ENCODE peak calls at places on chromosome 4, in ten cellular contexts. X is PC-9; F is tibial artery; V is IMR-90; U is stomach; H is CD8-positive, alpha-beta T cell; J is kidney; A is fibroblast of lung; Q is left lung; Z is testis. W is an unnamed sample.

GRCh38 chr4:54317690-54318089 is 88.6 kb downstream of the PDGFRA start:
- DNase-seq in X (no peak), F (no peak), V (no peak), U (no peak), H (no peak), J (no peak), A (no peak), Q (no peak), Z (no peak), W (no peak)

GRCh38 chr4:81605278-81605677 is 133.6 kb upstream of the RASGEF1B start:
- DNase-seq in X (no peak), F (no peak), V (no peak), U (no peak), H (no peak), J (no peak), A (no peak), Q (no peak), Z (no peak), W (no peak)

GRCh38 chr4:25088342-25088952 is 57.7 kb upstream of the LGI2 start:
- DNase-seq in X (no peak), F (peak), V (peak), U (no peak), H (no peak), J (no peak), A (peak), Q (no peak), Z (peak), W (peak)

GRCh38 chr4:165055601-165056000 is 1.9 kb downstream of the TRIM75 start:
- DNase-seq in X (no peak), F (no peak), V (no peak), U (no peak), H (no peak), J (no peak), A (no peak), Q (no peak), Z (no peak), W (no peak)

GRCh38 chr4:122826596-122827257 is at the start of gene FGF2:
- DNase-seq in X (no peak), F (peak), V (peak), U (peak), H (no peak), J (peak), A (peak), Q (peak), Z (peak), W (peak)

GRCh38 chr4:32106767-32107166 is 1386.6 kb downstream of the PCDH7 start:
- DNase-seq in X (no peak), F (no peak), V (no peak), U (no peak), H (no peak), J (no peak), A (no peak), Q (no peak), Z (no peak), W (no peak)

GRCh38 chr4:40493160-40493559 is 136.5 kb downstream of the RBM47 start:
- DNase-seq in X (peak), F (no peak), V (no peak), U (no peak), H (no peak), J (no peak), A (peak), Q (no peak), Z (no peak), W (no peak)

GRCh38 chr4:79445371-79445781 is 37.3 kb upstream of the GK2 start:
- DNase-seq in X (no peak), F (no peak), V (no peak), U (no peak), H (no peak), J (no peak), A (no peak), Q (no peak), Z (peak), W (no peak)

GRCh38 chr4:56803473-56803872 is 18.0 kb downstream of the SPINK2 start:
- DNase-seq in X (no peak), F (no peak), V (no peak), U (no peak), H (no peak), J (no peak), A (peak), Q (no peak), Z (no peak), W (no peak)

GRCh38 chr4:77578145-77578544 is 27.5 kb upstream of the CXCL13 start:
- DNase-seq in X (no peak), F (no peak), V (no peak), U (no peak), H (no peak), J (no peak), A (no peak), Q (no peak), Z (no peak), W (no peak)
- TF ChIP-seq CTCF in X (no peak), F (no peak), V (no peak), U (no peak), H (no peak), J (no peak), A (no peak), Q (no peak), Z (peak), W (no peak)

GRCh38 chr4:7874838-7875237 is 64.8 kb downstream of the AFAP1 start:
- DNase-seq in X (no peak), F (no peak), V (no peak), U (no peak), H (no peak), J (no peak), A (no peak), Q (no peak), Z (no peak), W (no peak)

GRCh38 chr4:7877131-7877530 is 62.5 kb downstream of the AFAP1 start:
- DNase-seq in X (no peak), F (no peak), V (no peak), U (no peak), H (no peak), J (no peak), A (no peak), Q (no peak), Z (no peak), W (no peak)

GRCh38 chr4:7873881-7874280 is 65.8 kb downstream of the AFAP1 start:
- DNase-seq in X (no peak), F (no peak), V (peak), U (no peak), H (no peak), J (no peak), A (peak), Q (no peak), Z (no peak), W (no peak)

GRCh38 chr4:7878323-7878722 is 61.3 kb downstream of the AFAP1 start:
- DNase-seq in X (no peak), F (no peak), V (no peak), U (no peak), H (no peak), J (no peak), A (no peak), Q (no peak), Z (no peak), W (no peak)

DNA sequence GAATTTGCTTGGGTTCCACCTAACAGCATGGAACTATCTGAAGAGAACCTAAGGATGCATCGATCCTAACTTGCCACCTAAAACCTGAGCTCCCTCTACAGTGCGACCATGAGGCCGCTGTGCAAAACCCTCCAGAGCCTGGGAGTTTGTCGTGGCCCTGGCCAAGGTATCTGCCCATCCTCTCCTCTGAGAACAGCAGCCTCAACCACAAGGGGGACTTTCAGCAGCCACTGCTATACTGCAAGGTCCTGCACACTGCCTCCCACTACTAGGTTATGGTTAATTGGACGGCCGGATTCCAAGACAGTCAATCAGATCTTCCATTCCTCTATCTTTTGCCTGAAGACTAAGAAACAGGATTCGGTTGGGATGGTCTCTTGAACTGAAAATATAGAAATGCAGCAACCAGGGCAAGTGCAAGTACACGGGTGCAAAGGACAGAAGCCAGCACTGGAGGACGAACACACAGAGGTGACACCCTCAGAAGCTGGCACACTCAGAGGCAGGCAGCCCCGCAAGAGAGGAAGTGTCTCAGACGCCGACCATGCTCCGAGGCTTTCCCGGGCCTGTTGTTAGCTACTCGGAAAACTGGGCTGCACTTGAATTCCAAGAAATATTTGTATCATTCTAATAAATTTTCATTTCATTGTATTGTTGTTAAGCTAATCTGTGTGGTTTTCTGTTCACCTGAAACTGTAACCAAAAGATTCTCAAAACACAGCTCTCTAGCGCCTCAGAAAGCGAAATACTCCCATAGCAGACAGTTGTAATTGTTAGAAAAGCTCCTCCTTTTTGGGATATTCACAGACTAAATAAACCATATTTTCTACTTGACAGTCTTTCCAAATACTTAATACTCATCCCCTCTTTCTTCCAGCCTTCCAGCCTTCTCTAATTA is 63.3 kb downstream of the AFAP1 start:
- DNase-seq in X (no peak), F (no peak), V (peak), U (no peak), H (no peak), J (no peak), A (peak), Q (no peak), Z (no peak), W (peak)
- H3K4me3 ChIP-seq in X (no peak), F (peak), V (no peak), U (no peak), H (no peak), J (no peak), A (peak), Q (no peak), Z (no peak), W (no peak)

GRCh38 chr4:62917649-62918048 is 1491.6 kb downstream of the TECRL start:
- DNase-seq in X (no peak), F (no peak), V (no peak), U (no peak), H (no peak), J (no peak), A (no peak), Q (no peak), Z (no peak), W (no peak)
- TF ChIP-seq CTCF in X (no peak), F (no peak), V (no peak), U (no peak), H (no peak), J (no peak), A (no peak), Q (no peak), Z (no peak), W (no peak)

DNA sequence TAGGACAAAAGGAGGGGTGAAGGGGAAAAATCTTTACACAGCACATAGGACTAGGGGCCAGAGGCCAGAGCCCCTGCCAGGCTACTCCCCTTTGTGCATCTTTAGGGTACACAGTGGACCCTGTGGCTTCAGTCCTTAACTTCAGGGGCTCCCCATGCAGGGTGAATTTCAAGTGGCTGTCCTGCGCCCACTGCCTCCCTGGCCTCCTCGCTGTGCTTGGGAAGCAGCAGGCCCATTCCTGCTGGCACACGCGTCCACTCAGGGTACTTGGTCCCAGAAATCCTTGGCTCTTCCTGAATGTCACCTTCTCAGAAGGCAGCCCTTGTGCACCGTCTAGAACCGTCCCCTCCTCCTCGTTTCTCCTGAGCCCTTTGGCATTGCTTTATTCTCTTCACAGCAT is 139.0 kb upstream of the PSAPL1 start:
- DNase-seq in X (no peak), F (no peak), V (no peak), U (no peak), H (no peak), J (no peak), A (no peak), Q (no peak), Z (no peak), W (no peak)
- H3K4me3 ChIP-seq in X (no peak), F (no peak), V (no peak), U (no peak), H (no peak), J (no peak), A (no peak), Q (no peak), Z (no peak), W (no peak)

DNA sequence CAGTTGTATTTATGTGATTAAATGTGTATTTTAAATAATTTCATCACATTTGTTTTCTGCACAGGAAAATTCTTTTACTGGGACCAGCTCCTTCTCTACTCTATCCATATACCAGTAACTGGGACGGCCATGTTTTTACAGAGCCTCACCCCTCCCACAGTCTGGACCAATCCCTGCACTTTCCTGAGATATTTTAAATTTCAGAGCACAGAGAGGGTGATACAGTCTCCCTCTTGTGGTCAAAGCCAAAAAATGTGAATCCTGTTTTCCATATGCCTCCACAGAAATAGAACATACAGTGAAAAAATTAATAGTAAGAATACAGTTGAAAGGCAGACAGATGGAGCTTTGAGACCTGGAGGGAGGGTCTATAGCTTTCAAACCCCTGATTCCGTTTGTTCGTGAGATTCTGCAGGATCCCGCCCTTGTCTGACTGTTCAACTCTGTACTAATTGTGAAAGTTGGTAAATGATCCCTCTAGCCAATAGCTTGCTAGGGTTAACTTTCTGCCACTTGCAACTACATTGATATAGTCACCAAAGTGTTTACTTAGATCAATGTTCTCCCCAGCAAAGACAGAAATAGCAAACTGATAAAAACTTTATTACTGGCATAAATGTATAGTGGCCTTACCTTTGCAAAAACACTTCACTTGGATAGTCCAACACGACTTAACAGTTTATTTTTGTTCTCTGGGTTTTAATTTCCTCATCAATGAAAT is 172.2 kb downstream of the PPARGC1A start:
- DNase-seq in X (no peak), F (no peak), V (peak), U (no peak), H (no peak), J (no peak), A (peak), Q (no peak), Z (peak), W (peak)
- TF ChIP-seq CTCF in X (peak), F (no peak), V (peak), U (no peak), H (no peak), J (peak), A (peak), Q (peak), Z (peak), W (peak)

DNA sequence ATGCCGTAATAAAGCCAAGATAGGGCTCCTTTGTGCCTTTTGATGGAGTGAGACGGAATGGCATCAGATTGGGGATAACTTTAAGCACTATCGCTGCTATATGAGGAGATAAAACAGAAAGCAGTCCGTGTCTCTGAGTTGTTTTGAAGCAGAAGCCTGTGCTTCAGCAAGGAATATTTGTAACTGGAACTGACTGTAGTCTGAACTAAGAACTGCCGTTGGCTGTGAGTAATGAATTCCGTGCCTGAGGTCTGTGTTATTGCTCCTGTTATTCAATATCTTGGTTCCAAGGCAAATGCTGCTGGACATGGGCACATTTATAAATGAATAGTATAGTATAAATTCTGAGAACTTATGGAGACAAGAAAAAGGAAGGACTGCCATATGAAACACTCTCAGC is 297.3 kb downstream of the ANKRD50 start:
- DNase-seq in X (no peak), F (no peak), V (peak), U (no peak), H (no peak), J (no peak), A (peak), Q (no peak), Z (no peak), W (peak)
- H3K4me3 ChIP-seq in X (no peak), F (no peak), V (peak), U (no peak), H (no peak), J (no peak), A (peak), Q (no peak), Z (no peak), W (no peak)

GRCh38 chr4:76689079-76689817 is 208.7 kb downstream of the SOWAHB start:
- DNase-seq in X (peak), F (peak), V (peak), U (peak), H (no peak), J (peak), A (peak), Q (no peak), Z (peak), W (peak)
- TF ChIP-seq CTCF in X (no peak), F (no peak), V (peak), U (no peak), H (no peak), J (no peak), A (no peak), Q (no peak), Z (no peak), W (no peak)

GRCh38 chr4:87010192-87010591 is 75.4 kb downstream of the AFF1 start:
- DNase-seq in X (no peak), F (no peak), V (no peak), U (no peak), H (no peak), J (no peak), A (no peak), Q (no peak), Z (no peak), W (no peak)

GRCh38 chr4:87011340-87012034 is 76.7 kb downstream of the AFF1 start:
- DNase-seq in X (peak), F (no peak), V (peak), U (no peak), H (no peak), J (no peak), A (peak), Q (no peak), Z (no peak), W (peak)

GRCh38 chr4:87007345-87008181 is 72.8 kb downstream of the AFF1 start:
- DNase-seq in X (no peak), F (peak), V (peak), U (peak), H (no peak), J (peak), A (peak), Q (peak), Z (peak), W (peak)

GRCh38 chr4:87006531-87007344 is 71.9 kb downstream of the AFF1 start:
- DNase-seq in X (peak), F (peak), V (peak), U (peak), H (peak), J (peak), A (peak), Q (peak), Z (peak), W (peak)

GRCh38 chr4:87009095-87009648 is 74.4 kb downstream of the AFF1 start:
- DNase-seq in X (no peak), F (no peak), V (no peak), U (no peak), H (no peak), J (no peak), A (no peak), Q (no peak), Z (no peak), W (no peak)
- H3K4me3 ChIP-seq in X (no peak), F (peak), V (no peak), U (no peak), H (no peak), J (peak), A (peak), Q (peak), Z (no peak), W (no peak)